ENCODE peak calls at places on chromosomes 4 and X, in five cellular contexts. One of them, this sample, is unnamed.

GRCh38 chr4:164623099-164623498 is 130.8 kb upstream of the SMIM31 start:
- DNase-seq in activated naive CD4-positive, alpha-beta T cell treated with anti-CD3 and anti-CD28 coated beads, Interleukin-2, amount 50 U/mL, for 16 hours: no peak
- DNase-seq in upper lobe of right lung: no peak
- DNase-seq in stimulated activated CD4-positive, alpha-beta T cell treated with anti-CD3 and anti-CD28 coated beads, Interleukin-15, amount 100 ng/mL, for 1 hour: no peak
- DNase-seq in AML-193: no peak
- DNase-seq in this sample: no peak

GRCh38 chrX:10568428-10568827 is 52.0 kb downstream of the MID1 start:
- DNase-seq in stimulated activated CD4-positive, alpha-beta T cell treated with anti-CD3 and anti-CD28 coated beads, Interleukin-15, amount 100 ng/mL, for 1 hour: no peak
- DNase-seq in upper lobe of right lung: no peak
- DNase-seq in activated naive CD4-positive, alpha-beta T cell treated with anti-CD3 and anti-CD28 coated beads, Interleukin-2, amount 50 U/mL, for 16 hours: no peak
- DNase-seq in AML-193: no peak
- DNase-seq in this sample: no peak

GRCh38 chr4:99144070-99144469 is at the start of gene ADH4:
- DNase-seq in stimulated activated CD4-positive, alpha-beta T cell treated with anti-CD3 and anti-CD28 coated beads, Interleukin-15, amount 100 ng/mL, for 1 hour: no peak
- DNase-seq in activated naive CD4-positive, alpha-beta T cell treated with anti-CD3 and anti-CD28 coated beads, Interleukin-2, amount 50 U/mL, for 16 hours: no peak
- DNase-seq in AML-193: peak
- DNase-seq in upper lobe of right lung: no peak
- DNase-seq in this sample: no peak

GRCh38 chr4:72323227-72323626 is 245.8 kb downstream of the ADAMTS3 start:
- DNase-seq in AML-193: no peak
- DNase-seq in upper lobe of right lung: no peak
- DNase-seq in activated naive CD4-positive, alpha-beta T cell treated with anti-CD3 and anti-CD28 coated beads, Interleukin-2, amount 50 U/mL, for 16 hours: no peak
- DNase-seq in stimulated activated CD4-positive, alpha-beta T cell treated with anti-CD3 and anti-CD28 coated beads, Interleukin-15, amount 100 ng/mL, for 1 hour: no peak
- DNase-seq in this sample: no peak

GRCh38 chrX:41412261-41413167 is 34.6 kb upstream of the NYX start:
- DNase-seq in upper lobe of right lung: no peak
- DNase-seq in stimulated activated CD4-positive, alpha-beta T cell treated with anti-CD3 and anti-CD28 coated beads, Interleukin-15, amount 100 ng/mL, for 1 hour: no peak
- DNase-seq in AML-193: peak
- DNase-seq in activated naive CD4-positive, alpha-beta T cell treated with anti-CD3 and anti-CD28 coated beads, Interleukin-2, amount 50 U/mL, for 16 hours: no peak
- DNase-seq in this sample: peak

GRCh38 chrX:333611-334311 is 15.2 kb upstream of the GTPBP6 start:
- DNase-seq in AML-193: no peak
- DNase-seq in stimulated activated CD4-positive, alpha-beta T cell treated with anti-CD3 and anti-CD28 coated beads, Interleukin-15, amount 100 ng/mL, for 1 hour: no peak
- DNase-seq in upper lobe of right lung: peak
- DNase-seq in activated naive CD4-positive, alpha-beta T cell treated with anti-CD3 and anti-CD28 coated beads, Interleukin-2, amount 50 U/mL, for 16 hours: peak
- DNase-seq in this sample: peak

GRCh38 chr4:8594097-8595038 is 1.8 kb downstream of the CPZ start:
- DNase-seq in AML-193: peak
- DNase-seq in upper lobe of right lung: no peak
- DNase-seq in stimulated activated CD4-positive, alpha-beta T cell treated with anti-CD3 and anti-CD28 coated beads, Interleukin-15, amount 100 ng/mL, for 1 hour: no peak
- DNase-seq in activated naive CD4-positive, alpha-beta T cell treated with anti-CD3 and anti-CD28 coated beads, Interleukin-2, amount 50 U/mL, for 16 hours: no peak
- DNase-seq in this sample: no peak

GRCh38 chr4:40686081-40686913 is 56.6 kb upstream of the RBM47 start:
- DNase-seq in activated naive CD4-positive, alpha-beta T cell treated with anti-CD3 and anti-CD28 coated beads, Interleukin-2, amount 50 U/mL, for 16 hours: no peak
- DNase-seq in upper lobe of right lung: no peak
- DNase-seq in AML-193: no peak
- DNase-seq in stimulated activated CD4-positive, alpha-beta T cell treated with anti-CD3 and anti-CD28 coated beads, Interleukin-15, amount 100 ng/mL, for 1 hour: no peak
- DNase-seq in this sample: no peak

GRCh38 chrX:13520441-13520840 is 49.0 kb upstream of the EGFL6 start:
- DNase-seq in AML-193: no peak
- DNase-seq in activated naive CD4-positive, alpha-beta T cell treated with anti-CD3 and anti-CD28 coated beads, Interleukin-2, amount 50 U/mL, for 16 hours: no peak
- DNase-seq in upper lobe of right lung: no peak
- DNase-seq in stimulated activated CD4-positive, alpha-beta T cell treated with anti-CD3 and anti-CD28 coated beads, Interleukin-15, amount 100 ng/mL, for 1 hour: no peak
- DNase-seq in this sample: no peak

This sample was measured in lower lobe of right lung.